ENCODE peak calls at places on chromosome 4, in seven cellular contexts. L is activated CD4-positive, alpha-beta T cell treated with anti-CD3 and anti-CD28 coated beads, Interleukin-2, amount 50 U/mL, for 24 hours; K is NCI-H510A treated with DMSO at 0.1 percent for 48 hours; G is NCI-H1694; O is activated T-cell treated with anti-CD3 and anti-CD28 coated beads for 48 hours; C is neural progenitor cell; U is GM12864. B is an unnamed sample.

GRCh38 chr4:84952004-84952403 is 14.5 kb downstream of the WDFY3 start:
- DNase-seq in O (no peak), C (no peak), G (no peak), L (no peak), K (no peak), U (no peak), B (no peak)

GRCh38 chr4:109113511-109113910 is 188.9 kb downstream of the COL25A1 start:
- DNase-seq in L (no peak), G (no peak), O (no peak), U (no peak), K (no peak), C (no peak), B (no peak)

GRCh38 chr4:42397256-42397634 is at the start of gene SHISA3:
- DNase-seq in C (peak; percentile 69), O (no peak), K (no peak), U (no peak), L (no peak), G (no peak), B (peak; percentile 21)

GRCh38 chr4:164210377-164210776 is 543.6 kb upstream of the SMIM31 start:
- DNase-seq in G (no peak), O (no peak), K (no peak), L (no peak), U (no peak), C (no peak), B (no peak)

GRCh38 chr4:84681488-84682274 is 98.8 kb downstream of the CDS1 start:
- DNase-seq in K (no peak), L (no peak), C (peak; percentile 60), U (no peak), O (no peak), G (no peak), B (no peak)

GRCh38 chr4:124710253-124710849 is 2.2 kb downstream of the ANKRD50 start:
- DNase-seq in L (no peak), K (no peak), O (no peak), C (peak; percentile 1), G (no peak), U (no peak), B (no peak)

GRCh38 chr4:41696131-41696530 is 52.4 kb downstream of the PHOX2B start:
- DNase-seq in G (no peak), C (no peak), U (no peak), L (no peak), O (no peak), K (no peak), B (peak; percentile 19)

GRCh38 chr4:30399476-30399875 is 320.7 kb upstream of the PCDH7 start:
- DNase-seq in K (no peak), O (no peak), C (no peak), U (no peak), L (no peak), G (no peak), B (no peak)

GRCh38 chr4:103934178-103934789 is 214.5 kb upstream of the TACR3 start:
- DNase-seq in O (no peak), L (peak; percentile 2), U (peak; percentile 13), K (peak; percentile 65), C (peak; percentile 72), G (peak; percentile 70), B (peak; percentile 7)

GRCh38 chr4:76087007-76087769 is 12.7 kb downstream of the ART3 start:
- DNase-seq in G (peak; percentile 27), U (no peak), K (peak; percentile 56), O (no peak), L (no peak), C (peak; percentile 80), B (peak; percentile 64)

GRCh38 chr4:145909773-145910172 is 28.9 kb downstream of the ZNF827 start:
- DNase-seq in C (no peak), K (no peak), O (no peak), G (no peak), U (no peak), L (no peak), B (no peak)

GRCh38 chr4:36187723-36188333 is 56.5 kb downstream of the ARAP2 start:
- DNase-seq in O (no peak), L (no peak), K (peak; percentile 4), G (peak; percentile 39), C (peak; percentile 57), U (no peak), B (peak; percentile 18)

GRCh38 chr4:7697326-7697725 is 242.3 kb downstream of the AFAP1 start:
- DNase-seq in U (no peak), K (no peak), G (peak; percentile 85), C (no peak), L (no peak), O (no peak), B (peak; percentile 56)

GRCh38 chr4:19930742-19931141 is 321.0 kb upstream of the SLIT2 start:
- DNase-seq in L (no peak), O (no peak), K (no peak), C (no peak), G (no peak), U (no peak), B (no peak)

GRCh38 chr4:48090621-48091020 is 43.4 kb downstream of the TXK start:
- DNase-seq in K (peak; percentile 18), L (no peak), O (no peak), C (no peak), U (no peak), G (no peak), B (no peak)

B was measured in NCI-H2171 treated with DMSO at 0.1 percent for 48 hours.